ENCODE peak calls at places on chromosomes 3 and 15, in five cellular contexts. M is esophagus squamous epithelium, V is gastrocnemius medialis, I is endothelial cell of umbilical vein, J is stomach. W is an unnamed sample.

GRCh38 chr15:69044899-69045298 is 30.4 kb downstream of the NOX5 start:
- DNase-seq in I (peak; percentile 68), J (no peak), M (no peak), V (no peak), W (no peak)

GRCh38 chr15:68596691-68597090 is 17.9 kb downstream of the CORO2B start:
- DNase-seq in I (no peak), J (no peak), V (no peak), M (no peak), W (no peak)

GRCh38 chr3:78913711-78914110 is 854.1 kb downstream of the ROBO1 start:
- DNase-seq in I (no peak), M (no peak), V (no peak), J (no peak), W (no peak)

GRCh38 chr15:44646460-44646859 is 17.0 kb downstream of the SPG11 start:
- DNase-seq in J (no peak), V (no peak), M (no peak), I (no peak), W (no peak)

GRCh38 chr3:127177226-127177625 is 15.7 kb upstream of the PRR23E start:
- DNase-seq in M (no peak), V (no peak), I (no peak), J (peak; percentile 38), W (no peak)

GRCh38 chr15:88388702-88389101 is 78.5 kb downstream of the MRPL46 start:
- DNase-seq in V (no peak), J (no peak), M (no peak), I (no peak), W (no peak)

GRCh38 chr3:153180860-153181372 is 18.9 kb downstream of the RAP2B start:
- DNase-seq in J (no peak), I (no peak), M (no peak), V (no peak), W (no peak)

GRCh38 chr15:57003418-57003817 is 85.0 kb downstream of the TCF12 start:
- DNase-seq in J (no peak), V (no peak), I (peak; percentile 42), M (no peak), W (no peak)

GRCh38 chr15:63950911-63951481 is 95.3 kb downstream of the DAPK2 start:
- DNase-seq in V (no peak), I (peak; percentile 12), M (no peak), J (no peak), W (peak; percentile 90)

GRCh38 chr3:137568880-137569279 is 195.2 kb upstream of the SOX14 start:
- DNase-seq in M (no peak), V (no peak), I (no peak), J (no peak), W (no peak)

GRCh38 chr3:78079514-78079913 is 1039.6 kb downstream of the ROBO2 start:
- DNase-seq in V (no peak), J (no peak), I (no peak), M (no peak), W (no peak)

GRCh38 chr3:72185549-72186484 is 400.9 kb upstream of the PROK2 start:
- DNase-seq in V (no peak), M (no peak), I (peak; percentile 64), J (no peak), W (no peak)

GRCh38 chr15:88020806-88021205 is 235.7 kb downstream of the NTRK3 start:
- DNase-seq in J (no peak), M (no peak), I (no peak), V (no peak), W (no peak)

GRCh38 chr15:46394463-46394862 is 759.6 kb downstream of the SQOR start:
- DNase-seq in J (no peak), V (no peak), I (no peak), M (no peak), W (no peak)

GRCh38 chr3:193829781-193830180 is 236.8 kb downstream of the OPA1 start:
- DNase-seq in I (no peak), M (no peak), J (peak; percentile 65), V (no peak), W (no peak)

GRCh38 chr3:193780810-193781472 is 187.9 kb downstream of the OPA1 start:
- DNase-seq in M (no peak), V (peak; percentile 32), J (peak; percentile 70), I (peak; percentile 79), W (no peak)

GRCh38 chr3:196883361-196883760 is 15.6 kb downstream of the SENP5 start:
- DNase-seq in V (no peak), I (no peak), M (no peak), J (no peak), W (no peak)

GRCh38 chr15:78996876-78997275 is 52.0 kb upstream of the CTSH start:
- DNase-seq in J (no peak), M (no peak), V (no peak), I (no peak), W (no peak)

GRCh38 chr3:108319428-108320053 is 23.2 kb downstream of the HHLA2 start:
- DNase-seq in M (no peak), V (no peak), I (no peak), J (peak; percentile 63), W (no peak)

GRCh38 chr3:52385157-52385556 is 59.7 kb downstream of the SEMA3G start:
- DNase-seq in M (no peak), I (peak; percentile 26), J (no peak), V (no peak), W (no peak)

GRCh38 chr3:10116138-10116460 is 624 bp downstream of the BRK1 start:
- DNase-seq in I (no peak), J (no peak), M (no peak), V (no peak), W (no peak)

GRCh38 chr3:149448331-149448831 is 26.1 kb upstream of the TM4SF4 start:
- DNase-seq in I (peak; percentile 40), J (no peak), V (no peak), M (no peak), W (peak; percentile 37)

GRCh38 chr15:39323706-39324105 is 257.2 kb upstream of the THBS1 start:
- DNase-seq in V (no peak), J (no peak), M (no peak), I (no peak), W (no peak)

GRCh38 chr3:56917740-56918568 is 116.2 kb upstream of the ARHGEF3 start:
- DNase-seq in V (no peak), J (no peak), I (peak; percentile 78), M (no peak), W (no peak)

GRCh38 chr3:39212665-39213064 is 20.3 kb upstream of the XIRP1 start:
- DNase-seq in J (no peak), V (no peak), I (no peak), M (no peak), W (peak; percentile 50)

GRCh38 chr3:158105124-158105709 is 1.0 kb downstream of the SHOX2 start:
- DNase-seq in J (no peak), I (no peak), V (no peak), M (no peak), W (no peak)

GRCh38 chr3:8266679-8267267 is 234.8 kb upstream of the LMCD1 start:
- DNase-seq in I (no peak), V (no peak), M (no peak), J (no peak), W (no peak)

GRCh38 chr3:82001276-82001953 is 240.0 kb upstream of the GBE1 start:
- DNase-seq in J (no peak), I (no peak), M (no peak), V (no peak), W (no peak)

GRCh38 chr3:174408310-174408709 is 450.8 kb upstream of the NAALADL2 start:
- DNase-seq in V (no peak), J (no peak), I (no peak), M (no peak), W (no peak)

GRCh38 chr3:122576174-122576940 is 1.1 kb upstream of the PARP15 start:
- DNase-seq in V (no peak), M (no peak), J (no peak), I (no peak), W (no peak)
- TF ChIP-seq POLR2A in V (no peak), M (no peak), J (no peak), I (no peak), W (no peak)

GRCh38 chr15:49823987-49824538 is 203.2 kb downstream of the DTWD1 start:
- DNase-seq in J (no peak), V (no peak), I (no peak), M (no peak), W (no peak)

GRCh38 chr15:49826640-49827281 is 205.9 kb downstream of the DTWD1 start:
- DNase-seq in I (no peak), V (no peak), M (no peak), J (no peak), W (no peak)

GRCh38 chr15:49824700-49825099 is 203.9 kb downstream of the DTWD1 start:
- DNase-seq in V (no peak), I (no peak), M (no peak), J (no peak), W (no peak)

GRCh38 chr15:49830411-49830810 is 209.6 kb downstream of the DTWD1 start:
- DNase-seq in J (no peak), M (no peak), V (no peak), I (no peak), W (no peak)

GRCh38 chr15:49827311-49827710 is 206.5 kb downstream of the DTWD1 start:
- DNase-seq in M (no peak), V (no peak), I (no peak), J (no peak), W (no peak)
- H3K4me1 ChIP-seq in M (no peaks in the 10 kb centered on the region), V (no peaks in the 10 kb centered on the region), I (peaks cover 8% of the 10 kb centered on the region), J (no peaks in the 10 kb centered on the region), W (no peaks in the 10 kb centered on the region)

GRCh38 chr3:111978493-111978832 is 363 bp upstream of the ABHD10 start:
- DNase-seq in V (no peak), J (no peak), M (no peak), I (no peak), W (no peak)

GRCh38 chr3:111979689-111980025 is 831 bp downstream of the ABHD10 start:
- DNase-seq in V (no peak), M (no peak), J (no peak), I (no peak), W (no peak)

GRCh38 chr3:111981457-111981763 is 2.6 kb downstream of the ABHD10 start:
- DNase-seq in J (no peak), V (no peak), I (no peak), M (no peak), W (no peak)

GRCh38 chr3:111980716-111981456 is 2.1 kb downstream of the ABHD10 start:
- DNase-seq in I (no peak), V (no peak), M (no peak), J (no peak), W (no peak)

DNA sequence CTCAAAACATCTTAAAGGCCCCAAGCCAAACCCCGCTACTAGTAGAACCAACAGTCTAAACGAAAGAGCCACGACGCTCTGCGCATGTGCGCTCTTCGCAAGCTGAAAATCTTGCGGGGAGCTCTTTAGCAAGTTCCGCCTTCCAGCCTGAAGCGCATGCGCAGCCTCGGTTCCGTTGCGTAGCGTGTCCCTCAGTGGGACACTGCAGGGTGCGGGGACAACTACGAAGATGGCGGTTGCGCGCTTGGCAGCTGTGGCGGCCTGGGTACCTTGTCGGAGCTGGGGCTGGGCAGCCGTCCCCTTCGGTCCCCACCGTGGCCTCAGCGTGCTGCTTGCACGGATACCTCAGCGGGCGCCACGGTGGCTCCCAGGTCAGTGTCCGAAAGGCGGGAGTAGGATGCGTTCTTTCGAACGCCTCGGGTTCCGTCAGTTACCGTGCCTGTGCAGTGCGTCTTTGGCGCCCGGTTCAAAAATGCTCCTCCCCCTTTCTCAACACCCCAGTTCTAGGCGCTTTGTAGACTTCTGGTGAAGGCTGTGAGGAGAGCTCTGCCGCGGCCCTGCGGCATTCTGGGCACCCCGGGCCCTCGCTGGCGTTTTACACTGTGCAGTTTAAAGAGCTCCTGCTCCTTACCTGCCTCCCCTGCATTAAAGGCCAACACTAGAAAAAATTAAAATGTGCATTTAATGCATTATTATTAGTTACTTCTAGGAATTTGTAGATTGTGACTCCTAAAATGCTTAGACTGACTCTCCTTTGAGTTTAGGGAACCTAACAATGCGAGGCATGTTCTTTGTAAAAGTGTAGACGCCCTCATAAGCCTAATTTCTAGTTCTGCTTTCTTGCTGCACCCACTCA is at the start of gene ABHD10:
- DNase-seq in M (peak; percentile 67), I (peak; percentile 99), V (peak; percentile 90), J (peak; percentile 98), W (peak; percentile 97)
- TF ChIP-seq POLR2A in M (no peak), I (peak; percentile 90), V (peak; percentile 70), J (peak; percentile 87), W (peak; percentile 64)

GRCh38 chr15:74314897-74315438 is 52.5 kb downstream of the CYP11A1 start:
- DNase-seq in V (no peak), J (no peak), M (no peak), I (no peak), W (no peak)
- H3K4me1 ChIP-seq in V (peaks cover 29% of the 10 kb centered on the region), J (peaks cover 34% of the 10 kb centered on the region), M (peaks cover 5% of the 10 kb centered on the region), I (no peaks in the 10 kb centered on the region), W (peaks cover 53% of the 10 kb centered on the region)

W was measured in esophagus muscularis mucosa.